ENCODE peak calls at places on chromosomes 16 and 17, in four cellular contexts. One of them, this sample, is unnamed.
A peak's percentile ranks its signal among the peaks of the same experiment; 100 is the strongest.

GRCh38 chr16:25256821-25257503 is 683 bp downstream of the ZKSCAN2 start:
- DNase-seq in mammary epithelial cell: no peak
- DNase-seq in CD4-positive, CD25-positive, alpha-beta regulatory T cell: no peak
- DNase-seq in fibroblast of the conjunctiva: no peak
- DNase-seq in this sample: no peak

GRCh38 chr17:80650751-80651173 is 106.1 kb downstream of the RPTOR start:
- DNase-seq in mammary epithelial cell: no peak
- DNase-seq in CD4-positive, CD25-positive, alpha-beta regulatory T cell: no peak
- DNase-seq in fibroblast of the conjunctiva: no peak
- DNase-seq in this sample: no peak

GRCh38 chr17:31536451-31536850 is 145.0 kb downstream of the RAB11FIP4 start:
- DNase-seq in CD4-positive, CD25-positive, alpha-beta regulatory T cell: no peak
- DNase-seq in mammary epithelial cell: no peak
- DNase-seq in fibroblast of the conjunctiva: no peak
- DNase-seq in this sample: no peak

GRCh38 chr17:32695864-32696263 is 181.1 kb downstream of the MYO1D start:
- DNase-seq in fibroblast of the conjunctiva: no peak
- DNase-seq in mammary epithelial cell: no peak
- DNase-seq in CD4-positive, CD25-positive, alpha-beta regulatory T cell: no peak
- DNase-seq in this sample: no peak

GRCh38 chr17:46818929-46819859 is 702 bp upstream of the WNT3 start:
- DNase-seq in fibroblast of the conjunctiva: no peak
- DNase-seq in CD4-positive, CD25-positive, alpha-beta regulatory T cell: no peak
- DNase-seq in mammary epithelial cell: no peak
- DNase-seq in this sample: peak; percentile 22

GRCh38 chr17:83178533-83179201 is 99.3 kb downstream of the METRNL start:
- DNase-seq in CD4-positive, CD25-positive, alpha-beta regulatory T cell: no peak
- DNase-seq in mammary epithelial cell: no peak
- DNase-seq in fibroblast of the conjunctiva: no peak
- DNase-seq in this sample: no peak

GRCh38 chr17:65064452-65065019 is 8.0 kb upstream of the GNA13 start:
- DNase-seq in fibroblast of the conjunctiva: no peak
- DNase-seq in mammary epithelial cell: peak; percentile 96
- DNase-seq in CD4-positive, CD25-positive, alpha-beta regulatory T cell: no peak
- DNase-seq in this sample: no peak

GRCh38 chr16:79299154-79299799 is 301.3 kb downstream of the MAF start:
- DNase-seq in fibroblast of the conjunctiva: no peak
- DNase-seq in CD4-positive, CD25-positive, alpha-beta regulatory T cell: no peak
- DNase-seq in mammary epithelial cell: no peak
- DNase-seq in this sample: no peak

GRCh38 chr16:1192384-1193073 is 32.5 kb downstream of the TPSG1 start:
- DNase-seq in mammary epithelial cell: no peak
- DNase-seq in CD4-positive, CD25-positive, alpha-beta regulatory T cell: no peak
- DNase-seq in fibroblast of the conjunctiva: no peak
- DNase-seq in this sample: no peak

GRCh38 chr16:87056083-87056482 is 261.1 kb downstream of the C16orf95 start:
- DNase-seq in fibroblast of the conjunctiva: peak; percentile 27
- DNase-seq in mammary epithelial cell: peak; percentile 7
- DNase-seq in CD4-positive, CD25-positive, alpha-beta regulatory T cell: no peak
- DNase-seq in this sample: no peak

GRCh38 chr17:40122466-40122943 is 734 bp downstream of the MSL1 start:
- DNase-seq in fibroblast of the conjunctiva: no peak
- DNase-seq in CD4-positive, CD25-positive, alpha-beta regulatory T cell: peak; percentile 22
- DNase-seq in mammary epithelial cell: peak; percentile 25
- DNase-seq in this sample: peak; percentile 45

GRCh38 chr17:45284176-45285140 is 22.6 kb upstream of the SPATA32 start:
- DNase-seq in mammary epithelial cell: peak; percentile 93
- DNase-seq in CD4-positive, CD25-positive, alpha-beta regulatory T cell: peak; percentile 28
- DNase-seq in fibroblast of the conjunctiva: no peak
- DNase-seq in this sample: peak; percentile 34

GRCh38 chr16:1543085-1543896 is 9.8 kb downstream of the TMEM204 start:
- DNase-seq in mammary epithelial cell: peak; percentile 27
- DNase-seq in fibroblast of the conjunctiva: peak; percentile 18
- DNase-seq in CD4-positive, CD25-positive, alpha-beta regulatory T cell: no peak
- DNase-seq in this sample: peak; percentile 34

GRCh38 chr17:29930399-29931010 is 477 bp upstream of the SSH2 start:
- DNase-seq in CD4-positive, CD25-positive, alpha-beta regulatory T cell: no peak
- DNase-seq in fibroblast of the conjunctiva: no peak
- DNase-seq in mammary epithelial cell: peak; percentile 12
- DNase-seq in this sample: no peak

GRCh38 chr17:64282753-64283080 is 19.7 kb upstream of the TEX2 start:
- DNase-seq in mammary epithelial cell: no peak
- DNase-seq in CD4-positive, CD25-positive, alpha-beta regulatory T cell: no peak
- DNase-seq in fibroblast of the conjunctiva: no peak
- DNase-seq in this sample: no peak

GRCh38 chr16:10888320-10888937 is 11.4 kb downstream of the CIITA start:
- DNase-seq in mammary epithelial cell: no peak
- DNase-seq in CD4-positive, CD25-positive, alpha-beta regulatory T cell: no peak
- DNase-seq in fibroblast of the conjunctiva: no peak
- DNase-seq in this sample: peak; percentile 72